ENCODE peak calls at places on chromosome 7, in six cellular contexts. R is T follicular helper cell, P is heart right ventricle, O is T-helper 17 cell, H is kidney epithelial cell, T is posterior vena cava. X is an unnamed sample.

GRCh38 chr7:83976302-83976701 is 218.3 kb downstream of the SEMA3A start:
- DNase-seq in P (no peak), O (no peak), R (no peak), T (no peak), H (no peak), X (no peak)

GRCh38 chr7:153381275-153382119 is 621.9 kb downstream of the ACTR3B start:
- DNase-seq in P (peak; percentile 23), R (no peak), H (no peak), O (no peak), T (no peak), X (peak; percentile 1)

GRCh38 chr7:47614450-47614849 is 32.5 kb upstream of the TNS3 start:
- DNase-seq in T (no peak), H (no peak), P (no peak), O (no peak), R (no peak), X (no peak)

GRCh38 chr7:2920041-2920440 is 75.9 kb upstream of the GNA12 start:
- DNase-seq in O (no peak), H (no peak), R (no peak), T (no peak), P (no peak), X (no peak)

GRCh38 chr7:92766461-92767003 is 69.8 kb downstream of the CDK6 start:
- DNase-seq in P (no peak), O (no peak), R (no peak), T (no peak), H (no peak), X (no peak)

GRCh38 chr7:85160223-85160622 is 26.6 kb downstream of the SEMA3D start:
- DNase-seq in T (no peak), O (no peak), R (no peak), P (no peak), H (no peak), X (no peak)

GRCh38 chr7:99665989-99666388 is 13.8 kb downstream of the CYP3A5 start:
- DNase-seq in R (no peak), T (no peak), P (no peak), O (no peak), H (no peak), X (no peak)

GRCh38 chr7:108839091-108839490 is 269.4 kb downstream of the DNAJB9 start:
- DNase-seq in R (no peak), O (no peak), H (no peak), T (no peak), P (no peak), X (no peak)

GRCh38 chr7:148191391-148192076 is 399.0 kb upstream of the C7orf33 start:
- DNase-seq in H (no peak), T (no peak), R (no peak), O (no peak), P (no peak), X (no peak)

GRCh38 chr7:28474267-28474618 is 61.9 kb downstream of the CREB5 start:
- DNase-seq in P (no peak), O (no peak), R (no peak), T (no peak), H (no peak), X (no peak)

GRCh38 chr7:39504963-39505362 is 61.2 kb upstream of the YAE1 start:
- DNase-seq in O (no peak), T (no peak), H (peak; percentile 72), P (no peak), R (no peak), X (no peak)

GRCh38 chr7:142407939-142408573 is 150.2 kb upstream of the PRSS58 start:
- DNase-seq in H (no peak), R (no peak), O (no peak), T (no peak), P (no peak), X (no peak)

GRCh38 chr7:27920281-27920946 is 180.5 kb downstream of the TAX1BP1 start:
- DNase-seq in R (no peak), T (no peak), H (no peak), P (no peak), O (no peak), X (no peak)

GRCh38 chr7:42692609-42693008 is 219.3 kb downstream of the C7orf25 start:
- DNase-seq in T (no peak), R (no peak), P (no peak), O (no peak), H (no peak), X (no peak)

GRCh38 chr7:47026733-47027450 is 555.0 kb downstream of the TNS3 start:
- DNase-seq in H (no peak), T (no peak), P (peak; percentile 13), O (no peak), R (no peak), X (no peak)

GRCh38 chr7:99562114-99562784 is 3.8 kb downstream of the ZNF655 start:
- DNase-seq in R (no peak), O (no peak), T (no peak), H (no peak), P (no peak), X (no peak)

GRCh38 chr7:100516135-100516812 is 22.7 kb upstream of the AGFG2 start:
- DNase-seq in R (peak; percentile 25), T (peak; percentile 82), H (peak; percentile 31), O (no peak), P (peak; percentile 20), X (no peak)

GRCh38 chr7:21617916-21618390 is 75.1 kb downstream of the DNAH11 start:
- DNase-seq in O (no peak), H (no peak), T (peak; percentile 84), R (no peak), P (peak; percentile 47), X (no peak)

GRCh38 chr7:43148161-43148731 is 35.8 kb downstream of the HECW1 start:
- DNase-seq in R (no peak), P (no peak), H (no peak), O (no peak), T (no peak), X (no peak)

GRCh38 chr7:74598558-74598957 is 59.0 kb upstream of the GTF2I start:
- DNase-seq in T (no peak), O (no peak), P (no peak), R (no peak), H (no peak), X (no peak)